ENCODE peak calls at places on chromosome 5, in six cellular contexts. T, R, W, K, J and D are unnamed samples.

GRCh38 chr5:55597014-55597981 is 62.5 kb upstream of the PLPP1 start:
- DNase-seq in T (no peak), K (no peak), J (no peak), W (no peak), R (peak; percentile 80), D (no peak)

GRCh38 chr5:132364319-132364718 is 5.2 kb upstream of the SLC22A5 start:
- DNase-seq in T (no peak), K (no peak), R (no peak), J (no peak), W (no peak), D (no peak)

GRCh38 chr5:158406884-158407790 is 548.2 kb upstream of the CLINT1 start:
- DNase-seq in W (no peak), T (no peak), K (no peak), J (no peak), R (no peak), D (no peak)

GRCh38 chr5:75023368-75024159 is 28.8 kb downstream of the GCNT4 start:
- DNase-seq in J (no peak), R (no peak), W (no peak), K (no peak), T (peak; percentile 19), D (no peak)

GRCh38 chr5:9765421-9765820 is 135.3 kb upstream of the TAS2R1 start:
- DNase-seq in R (no peak), T (no peak), J (no peak), W (no peak), K (no peak), D (no peak)

GRCh38 chr5:52950686-52951085 is 38.5 kb upstream of the ITGA2 start:
- DNase-seq in J (no peak), W (no peak), R (no peak), K (no peak), T (no peak), D (no peak)

GRCh38 chr5:86974910-86975309 is 292.8 kb upstream of the RASA1 start:
- DNase-seq in K (no peak), W (no peak), J (no peak), R (no peak), T (no peak), D (no peak)

GRCh38 chr5:152405145-152405544 is at the start of gene NMUR2:
- DNase-seq in R (no peak), K (no peak), T (no peak), J (peak; percentile 44), W (peak; percentile 16), D (no peak)

GRCh38 chr5:135944967-135945560 is 9.7 kb downstream of the LECT2 start:
- DNase-seq in J (peak; percentile 84), K (no peak), T (no peak), W (peak; percentile 40), R (no peak), D (no peak)

GRCh38 chr5:1660511-1660910 is 136.8 kb upstream of the LPCAT1 start:
- DNase-seq in T (no peak), K (no peak), J (no peak), W (no peak), R (peak; percentile 67), D (no peak)

GRCh38 chr5:39005566-39006232 is 68.5 kb downstream of the RICTOR start:
- DNase-seq in K (no peak), W (no peak), R (no peak), J (peak; percentile 2), T (no peak), D (no peak)

GRCh38 chr5:113034182-113034773 is 57.7 kb downstream of the DCP2 start:
- DNase-seq in W (no peak), T (no peak), K (no peak), R (no peak), J (peak; percentile 28), D (no peak)